ENCODE peak calls at places on chromosome 18, in seven cellular contexts. W is endothelial cell, Y is pancreas, Q is WTC11, N is tibial nerve, T is esophagus squamous epithelium, I is Calu3. U is an unnamed sample.

GRCh38 chr18:38545071-38545470 is 979.5 kb upstream of the CELF4 start:
- DNase-seq in W (peak; percentile 57), Y (no peak), Q (peak; percentile 54), N (no peak), T (no peak), I (peak; percentile 42), U (peak; percentile 81)

GRCh38 chr18:7329036-7329435 is 98.1 kb downstream of the LRRC30 start:
- DNase-seq in W (no peak), Y (no peak), Q (no peak), N (no peak), T (no peak), I (no peak), U (peak; percentile 69)

GRCh38 chr18:22734812-22735627 is 198.1 kb upstream of the RBBP8 start:
- DNase-seq in W (no peak), Y (no peak), Q (no peak), N (no peak), T (no peak), I (no peak), U (peak; percentile 26)

GRCh38 chr18:74905245-74905644 is 303.7 kb downstream of the PTGR3 start:
- DNase-seq in W (no peak), Y (no peak), Q (no peak), N (no peak), T (no peak), I (no peak), U (no peak)

GRCh38 chr18:77087391-77088141 is 45.0 kb downstream of the MBP start:
- DNase-seq in W (peak; percentile 59), Y (no peak), Q (peak; percentile 56), N (no peak), T (no peak), I (peak; percentile 67), U (no peak)

GRCh38 chr18:4586729-4587128 is 131.6 kb upstream of the DLGAP1 start:
- DNase-seq in W (no peak), Y (no peak), Q (no peak), N (no peak), T (no peak), I (peak; percentile 41), U (no peak)

GRCh38 chr18:69031571-69032451 is 233.9 kb downstream of the CCDC102B start:
- DNase-seq in W (no peak), Y (no peak), Q (no peak), N (no peak), T (no peak), I (no peak), U (no peak)

GRCh38 chr18:26621161-26622026 is 73.0 kb upstream of the KCTD1 start:
- DNase-seq in W (peak; percentile 57), Y (peak; percentile 22), Q (peak; percentile 71), N (no peak), T (no peak), I (peak; percentile 77), U (peak; percentile 77)

GRCh38 chr18:908631-909621 is 4.3 kb downstream of the ADCYAP1 start:
- DNase-seq in W (peak; percentile 35), Y (no peak), Q (peak; percentile 19), N (no peak), T (no peak), I (no peak), U (no peak)

GRCh38 chr18:38923136-38923535 is 1357.5 kb upstream of the CELF4 start:
- DNase-seq in W (no peak), Y (no peak), Q (no peak), N (no peak), T (no peak), I (no peak), U (no peak)

GRCh38 chr18:49993299-49993698 is 180.0 kb upstream of the ACAA2 start:
- DNase-seq in W (no peak), Y (no peak), Q (no peak), N (no peak), T (no peak), I (no peak), U (no peak)

GRCh38 chr18:1585881-1586488 is 681.3 kb downstream of the ADCYAP1 start:
- DNase-seq in W (no peak), Y (no peak), Q (no peak), N (no peak), T (no peak), I (no peak), U (peak; percentile 45)

GRCh38 chr18:7955175-7955574 is 388.1 kb downstream of the PTPRM start:
- DNase-seq in W (no peak), Y (no peak), Q (no peak), N (no peak), T (no peak), I (no peak), U (no peak)

DNA sequence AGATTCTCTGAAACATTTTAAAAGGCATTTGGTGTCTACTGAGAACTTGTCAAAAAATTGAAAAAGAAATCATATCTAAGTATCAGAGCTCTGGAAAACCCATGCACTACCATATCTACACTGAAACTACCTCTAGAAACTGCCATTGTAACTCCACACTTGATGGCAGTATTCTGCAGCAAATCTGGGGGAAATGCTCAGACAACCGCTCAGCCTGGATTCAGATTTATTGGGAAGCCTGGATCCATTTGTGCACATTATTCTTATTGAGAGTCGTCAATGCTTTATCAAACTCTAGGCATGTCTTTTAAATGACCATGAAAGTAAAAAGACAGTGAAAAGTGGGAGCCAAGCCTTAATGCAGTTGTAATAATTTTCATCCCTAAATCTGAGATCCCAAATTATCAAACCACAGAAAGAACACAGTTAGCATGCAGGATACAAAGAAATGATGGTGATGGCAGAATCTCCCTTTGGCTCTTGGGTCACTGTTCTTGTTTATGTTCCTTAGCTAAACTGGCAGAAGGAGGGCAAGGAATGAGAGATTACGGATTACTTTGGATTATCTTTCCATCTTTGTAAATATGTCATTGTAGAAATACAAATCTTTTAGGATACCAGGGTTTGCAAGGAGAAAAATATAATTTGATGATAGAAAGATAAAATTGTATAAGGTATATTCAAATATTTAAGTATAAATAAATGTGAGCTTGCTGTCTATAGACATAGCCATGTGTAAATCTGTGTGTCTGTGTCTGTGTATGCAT is 512.1 kb upstream of the SYT4 start:
- DNase-seq in W (no peak), Y (no peak), Q (no peak), N (peak; percentile 13), T (no peak), I (no peak), U (peak; percentile 19)
- TF ChIP-seq CTCF in W (no peak), Y (no peak), Q (no peak), N (peak; percentile 8), T (no peak), I (no peak), U (no peak)

GRCh38 chr18:11179959-11180519 is 30.7 kb upstream of the PIEZO2 start:
- DNase-seq in W (no peak), Y (no peak), Q (no peak), N (no peak), T (no peak), I (no peak), U (no peak)

GRCh38 chr18:11178951-11179549 is 29.7 kb upstream of the PIEZO2 start:
- DNase-seq in W (no peak), Y (no peak), Q (no peak), N (peak; percentile 78), T (no peak), I (no peak), U (peak; percentile 40)

GRCh38 chr18:11176416-11176815 is 27.0 kb upstream of the PIEZO2 start:
- DNase-seq in W (no peak), Y (no peak), Q (no peak), N (no peak), T (no peak), I (no peak), U (peak; percentile 39)

GRCh38 chr18:11177382-11177781 is 28.0 kb upstream of the PIEZO2 start:
- DNase-seq in W (no peak), Y (no peak), Q (no peak), N (no peak), T (no peak), I (no peak), U (no peak)

DNA sequence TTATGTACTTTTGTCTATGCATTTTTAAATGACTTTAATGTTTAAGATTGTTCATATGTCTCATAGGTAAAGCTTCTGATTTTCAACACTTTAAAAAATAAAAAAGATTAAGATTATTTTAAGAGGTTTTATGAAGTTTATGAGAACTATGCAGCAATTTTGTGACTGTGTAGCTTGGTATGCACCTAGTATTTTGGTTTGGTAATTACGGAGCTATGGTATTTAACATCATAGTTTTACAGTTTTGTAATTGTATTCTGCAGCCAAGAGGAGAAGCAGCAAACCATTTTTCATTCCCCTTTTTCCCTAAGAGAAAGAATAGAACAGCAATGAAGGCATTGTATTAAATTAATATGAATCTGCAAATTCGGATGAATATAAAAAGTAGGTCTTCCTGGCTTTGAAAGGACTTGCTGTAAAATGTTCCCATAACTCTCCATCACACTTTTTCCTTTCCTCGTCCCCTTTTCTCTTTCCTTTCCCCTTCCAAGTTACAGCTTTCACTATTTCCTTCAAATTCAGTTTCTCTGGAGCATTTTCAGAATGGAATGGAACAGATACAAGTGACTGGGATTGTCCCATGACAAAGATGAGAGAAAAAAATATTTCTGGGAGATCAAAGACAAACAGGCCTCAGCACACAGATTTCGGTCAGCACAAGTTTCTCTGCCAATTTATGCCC is 26.0 kb upstream of the PIEZO2 start:
- DNase-seq in W (no peak), Y (no peak), Q (no peak), N (no peak), T (no peak), I (no peak), U (no peak)
- TF ChIP-seq CTCF in W (no peak), Y (no peak), Q (no peak), N (no peak), T (no peak), I (no peak), U (no peak)

GRCh38 chr18:12556946-12557806 is 100.7 kb downstream of the SPIRE1 start:
- DNase-seq in W (no peak), Y (no peak), Q (no peak), N (no peak), T (no peak), I (no peak), U (no peak)
- TF ChIP-seq CTCF in W (no peak), Y (no peak), Q (no peak), N (no peak), T (no peak), I (no peak), U (no peak)

DNA sequence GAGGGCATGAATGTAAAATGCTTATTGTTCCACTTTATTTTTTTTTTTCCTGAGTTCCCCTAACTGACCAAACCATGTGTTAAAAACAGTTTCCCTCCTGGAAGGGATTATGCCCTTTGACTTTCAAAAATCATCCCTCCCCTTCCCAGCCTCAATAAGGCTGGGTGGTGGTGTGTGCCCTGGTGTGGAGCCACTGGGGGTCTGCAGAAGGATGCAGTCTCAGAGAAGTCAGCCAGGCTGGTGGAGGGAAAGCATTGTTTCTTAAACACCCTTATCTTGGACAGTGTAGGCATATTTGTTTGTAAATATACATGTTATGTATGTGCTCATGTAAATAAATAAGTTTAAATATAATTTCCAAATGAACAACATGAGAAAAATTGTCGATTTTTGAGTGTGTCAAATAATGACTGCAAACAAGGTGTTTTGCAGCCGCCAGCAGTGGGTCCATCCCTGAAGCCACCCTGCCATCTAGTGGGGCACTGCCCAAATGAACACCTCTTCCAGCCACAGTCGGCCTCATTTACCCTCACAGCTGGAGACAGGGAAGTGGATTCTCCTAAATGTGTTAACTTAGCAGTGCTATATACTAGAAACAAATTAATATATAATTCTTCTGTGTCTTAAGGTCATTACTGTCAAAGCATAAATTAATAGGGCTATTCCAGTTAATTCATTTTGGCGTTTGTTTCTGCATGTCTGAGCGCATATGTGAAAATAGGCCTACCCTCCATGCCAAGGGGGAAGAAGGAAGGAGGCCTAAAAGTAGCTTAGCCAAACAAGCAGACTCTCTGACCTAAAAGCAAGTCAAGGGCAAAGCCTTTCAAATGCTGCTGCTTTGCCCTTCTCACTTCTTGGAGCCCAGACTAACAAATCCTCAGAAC is 209.6 kb upstream of the PIK3C3 start:
- DNase-seq in W (peak; percentile 70), Y (peak; percentile 30), Q (peak; percentile 74), N (no peak), T (no peak), I (peak; percentile 69), U (peak; percentile 64)
- TF ChIP-seq CTCF in W (peak; percentile 52), Y (no peak), Q (peak; percentile 53), N (peak; percentile 16), T (peak; percentile 28), I (peak; percentile 70), U (peak; percentile 70)